ENCODE peak calls at places on chromosome 14, in eight cellular contexts. H is hepatocyte, R is MM.1S, D is PC-3, I is GM23248, O is neural progenitor cell, S is SK-N-SH, P is OCI-LY7. F is an unnamed sample.

GRCh38 chr14:71441142-71441541 is 491.1 kb upstream of the RGS6 start:
- DNase-seq in H (no peak), P (no peak), I (no peak), D (no peak), O (no peak), S (no peak), R (no peak), F (no peak)

GRCh38 chr14:89921346-89921745 is 33.2 kb downstream of the EFCAB11 start:
- DNase-seq in S (no peak), D (peak; percentile 31), I (peak; percentile 68), O (no peak), R (no peak), H (no peak), P (no peak), F (no peak)

GRCh38 chr14:50864237-50864636 is 7.6 kb upstream of the ABHD12B start:
- DNase-seq in P (no peak), H (no peak), O (no peak), I (no peak), D (no peak), S (no peak), R (no peak), F (no peak)

GRCh38 chr14:103279129-103280025 is 54.7 kb upstream of the EIF5 start:
- DNase-seq in O (peak; percentile 42), S (peak; percentile 68), I (peak; percentile 51), P (no peak), D (no peak), R (no peak), H (no peak), F (peak; percentile 63)

GRCh38 chr14:63544641-63545234 is 1.6 kb upstream of the PPP2R5E start:
- DNase-seq in R (peak; percentile 13), S (peak; percentile 63), P (peak; percentile 43), H (peak; percentile 16), O (no peak), I (peak; percentile 64), D (peak; percentile 52), F (no peak)

GRCh38 chr14:101865288-101865687 is 99.1 kb upstream of the DYNC1H1 start:
- DNase-seq in I (no peak), O (no peak), P (no peak), D (no peak), S (no peak), H (no peak), R (no peak), F (no peak)

GRCh38 chr14:52299692-52300278 is 14.3 kb upstream of the PTGER2 start:
- DNase-seq in P (peak; percentile 57), S (peak; percentile 59), O (peak; percentile 33), H (peak; percentile 61), I (peak; percentile 76), D (peak; percentile 80), R (peak; percentile 18), F (peak; percentile 66)

GRCh38 chr14:92544051-92544730 is 30.6 kb downstream of the RIN3 start:
- DNase-seq in D (no peak), S (no peak), I (no peak), H (no peak), P (no peak), O (no peak), R (no peak), F (no peak)

GRCh38 chr14:75281691-75282000 is 3.0 kb downstream of the FOS start:
- DNase-seq in S (no peak), I (no peak), P (no peak), O (no peak), H (no peak), R (no peak), D (no peak), F (no peak)

GRCh38 chr14:35534130-35534883 is at the start of gene INSM2:
- DNase-seq in R (no peak), D (no peak), I (peak; percentile 34), S (no peak), P (peak; percentile 10), O (peak; percentile 25), H (no peak), F (peak; percentile 18)

GRCh38 chr14:23015618-23016017 is 5.7 kb upstream of the C14orf93 start:
- DNase-seq in S (no peak), I (no peak), O (no peak), D (no peak), R (no peak), H (no peak), P (no peak), F (no peak)

GRCh38 chr14:55850803-55851202 is 267.4 kb upstream of the PELI2 start:
- DNase-seq in P (no peak), O (no peak), D (peak; percentile 80), H (no peak), R (no peak), S (no peak), I (peak; percentile 73), F (no peak)

GRCh38 chr14:21100931-21101330 is at the start of gene TMEM253:
- DNase-seq in P (no peak), S (no peak), R (no peak), I (no peak), D (no peak), O (no peak), H (no peak), F (no peak)

GRCh38 chr14:70186826-70187483 is 1.8 kb downstream of the SLC8A3 start:
- DNase-seq in O (peak; percentile 49), S (peak; percentile 83), D (no peak), I (no peak), H (peak; percentile 63), P (no peak), R (no peak), F (peak; percentile 81)

GRCh38 chr14:68174446-68174845 is 354.9 kb downstream of the RAD51B start:
- DNase-seq in O (no peak), H (no peak), R (no peak), P (no peak), I (no peak), S (no peak), D (peak; percentile 31), F (no peak)

GRCh38 chr14:86787782-86788181 is 1205.2 kb downstream of the GALC start:
- DNase-seq in R (no peak), O (no peak), P (peak; percentile 23), H (peak; percentile 13), D (peak; percentile 15), S (no peak), I (no peak), F (no peak)

GRCh38 chr14:100904307-100905019 is 941 bp upstream of the RTL1 start:
- DNase-seq in O (peak; percentile 94), S (peak; percentile 83), H (peak; percentile 72), I (peak; percentile 13), D (peak; percentile 15), P (no peak), R (no peak), F (peak; percentile 88)

GRCh38 chr14:53022593-53022992 is 71.7 kb upstream of the FERMT2 start:
- DNase-seq in D (peak; percentile 87), R (no peak), S (no peak), O (no peak), H (no peak), I (peak; percentile 69), P (no peak), F (no peak)

GRCh38 chr14:56949828-56950227 is 139.5 kb upstream of the OTX2 start:
- DNase-seq in I (no peak), H (no peak), P (no peak), R (no peak), S (no peak), D (no peak), O (no peak), F (no peak)

GRCh38 chr14:67187826-67188225 is 1.4 kb upstream of the GARIN2 start:
- DNase-seq in P (no peak), H (no peak), D (peak; percentile 98), O (no peak), S (no peak), I (peak; percentile 70), R (no peak), F (no peak)

GRCh38 chr14:78975734-78976133 is 805.6 kb downstream of the NRXN3 start:
- DNase-seq in O (no peak), I (no peak), S (no peak), R (no peak), H (peak; percentile 10), D (no peak), P (no peak), F (no peak)

GRCh38 chr14:100684961-100685360 is 41.7 kb upstream of the DLK1 start:
- DNase-seq in S (no peak), O (no peak), D (no peak), H (no peak), I (no peak), P (no peak), R (no peak), F (no peak)

GRCh38 chr14:91985008-91985407 is 37.5 kb upstream of the FBLN5 start:
- DNase-seq in P (no peak), O (no peak), R (no peak), I (peak; percentile 74), D (peak; percentile 13), S (no peak), H (no peak), F (no peak)

GRCh38 chr14:95514131-95515079 is 2.0 kb downstream of the SYNE3 start:
- DNase-seq in H (no peak), O (no peak), P (no peak), R (peak; percentile 45), I (no peak), S (no peak), D (no peak), F (peak; percentile 59)
- H3K4me2 ChIP-seq in H (peak overlapping the region; percentile 99), O (peak overlapping the region; percentile 100), P (peak overlapping the region; percentile 62), R (peak overlapping the region; percentile 94), I (peak overlapping the region; percentile 88), S (no peak overlapping the region), D (no peak overlapping the region), F (no peak overlapping the region)

GRCh38 chr14:96245710-96246534 is 10.1 kb upstream of the BDKRB1 start:
- DNase-seq in P (no peak), I (peak; percentile 88), S (no peak), D (no peak), R (no peak), H (no peak), O (no peak), F (no peak)
- TF ChIP-seq EZH2phosphoT487 in P (no peak), I (no peak), S (no peak), D (no peak), R (no peak), H (no peak), O (no peak), F (no peak)

DNA sequence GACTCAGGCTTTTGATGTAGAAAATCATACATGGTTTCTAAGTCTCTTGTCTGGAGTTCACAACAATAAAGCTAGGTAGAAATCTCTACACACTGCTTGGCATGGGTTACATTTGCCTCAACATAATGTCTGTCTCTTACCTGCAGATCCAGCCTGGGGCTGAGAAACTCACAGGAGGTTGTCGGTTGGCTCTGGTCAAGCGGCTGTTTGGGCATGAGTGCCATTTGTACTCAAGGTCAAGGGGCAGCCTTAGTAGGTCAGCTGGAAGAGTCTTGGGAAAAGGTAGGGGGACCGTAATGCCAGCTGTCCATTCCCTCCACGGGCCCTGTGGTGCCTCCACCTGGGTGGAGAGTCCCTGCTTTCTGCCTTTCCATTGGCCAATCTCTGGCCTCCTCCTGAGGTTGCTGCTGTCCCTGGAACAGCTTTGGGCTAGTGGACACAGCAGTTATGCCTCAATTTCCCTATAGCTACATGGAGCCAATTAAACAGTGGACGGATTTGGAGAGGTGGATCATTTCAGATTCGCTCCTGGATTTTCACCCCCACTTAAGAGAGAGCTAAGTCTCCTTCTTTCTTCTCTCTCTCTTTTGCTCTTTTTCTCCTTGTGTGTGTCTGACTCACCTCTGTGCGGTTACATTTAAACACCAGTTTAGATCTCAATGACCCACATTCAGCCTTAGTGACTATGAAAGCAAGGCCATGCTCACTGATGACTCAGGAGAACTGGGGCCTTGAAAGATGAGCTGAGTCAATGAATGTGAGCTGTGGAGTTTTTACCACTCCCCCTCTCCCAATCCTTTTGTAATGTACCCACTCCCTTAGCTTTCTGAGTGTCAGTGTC is 132.8 kb upstream of the HIF1A start:
- DNase-seq in D (peak; percentile 100), P (no peak), R (no peak), S (no peak), H (peak; percentile 77), O (no peak), I (peak; percentile 100), F (no peak)
- H3K4me2 ChIP-seq in D (peak overlapping the region; percentile 68), P (no peak overlapping the region), R (no peak overlapping the region), S (peak overlapping the region; percentile 67), H (no peak overlapping the region), O (no peak overlapping the region), I (peak overlapping the region; percentile 66), F (no peak overlapping the region)

GRCh38 chr14:104436741-104437701 is 142.5 kb upstream of the C14orf180 start:
- DNase-seq in O (no peak), D (no peak), R (no peak), P (no peak), S (peak; percentile 82), I (no peak), H (no peak), F (no peak)
- TF ChIP-seq EZH2phosphoT487 in O (no peak), D (no peak), R (no peak), P (no peak), S (no peak), I (no peak), H (no peak), F (no peak)

F was measured in GM23338.